ENCODE peak calls at places on chromosomes 12 and 14, in four cellular contexts. One of them, this sample, is unnamed.

GRCh38 chr14:76862546-76863282 is 36.5 kb downstream of the LRRC74A start:
- DNase-seq in stomach: no peak
- DNase-seq in psoas muscle: no peak
- DNase-seq in breast epithelium: no peak
- DNase-seq in this sample: no peak

GRCh38 chr12:132275110-132275531 is 54.3 kb downstream of the GALNT9 start:
- DNase-seq in breast epithelium: no peak
- DNase-seq in stomach: peak
- DNase-seq in psoas muscle: no peak
- DNase-seq in this sample: no peak

GRCh38 chr14:60488175-60488574 is 2.3 kb upstream of the C14orf39 start:
- DNase-seq in psoas muscle: no peak
- DNase-seq in breast epithelium: no peak
- DNase-seq in stomach: no peak
- DNase-seq in this sample: no peak

GRCh38 chr12:108621161-108621560 is 12.5 kb downstream of the SELPLG start:
- DNase-seq in psoas muscle: no peak
- DNase-seq in stomach: no peak
- DNase-seq in breast epithelium: no peak
- DNase-seq in this sample: no peak

GRCh38 chr14:94043111-94043755 is 17.1 kb downstream of the OTUB2 start:
- DNase-seq in psoas muscle: no peak
- DNase-seq in breast epithelium: no peak
- DNase-seq in stomach: no peak
- DNase-seq in this sample: no peak

GRCh38 chr12:62434504-62435336 is 31.9 kb upstream of the MON2 start:
- DNase-seq in psoas muscle: no peak
- DNase-seq in breast epithelium: no peak
- DNase-seq in stomach: peak
- DNase-seq in this sample: no peak

GRCh38 chr14:104747876-104748275 is 5.1 kb upstream of the SIVA1 start:
- DNase-seq in psoas muscle: no peak
- DNase-seq in breast epithelium: no peak
- DNase-seq in stomach: no peak
- DNase-seq in this sample: no peak

GRCh38 chr12:49367381-49368239 is at the start of gene SPATS2:
- DNase-seq in breast epithelium: peak
- DNase-seq in stomach: no peak
- DNase-seq in psoas muscle: peak
- DNase-seq in this sample: no peak

GRCh38 chr14:77406718-77407117 is 16.6 kb downstream of the NOXRED1 start:
- DNase-seq in breast epithelium: no peak
- DNase-seq in psoas muscle: no peak
- DNase-seq in stomach: no peak
- DNase-seq in this sample: no peak

GRCh38 chr12:75404231-75404630 is 13.3 kb downstream of the GLIPR1L2 start:
- DNase-seq in psoas muscle: no peak
- DNase-seq in breast epithelium: no peak
- DNase-seq in stomach: no peak
- DNase-seq in this sample: no peak

GRCh38 chr14:100775831-100776591 is 49.3 kb downstream of the DLK1 start:
- DNase-seq in psoas muscle: no peak
- DNase-seq in breast epithelium: peak
- DNase-seq in stomach: peak
- DNase-seq in this sample: no peak

GRCh38 chr12:80707830-80708534 is 548 bp downstream of the MYF6 start:
- DNase-seq in stomach: no peak
- DNase-seq in breast epithelium: no peak
- DNase-seq in psoas muscle: peak
- DNase-seq in this sample: no peak

GRCh38 chr14:29865299-29865698 is 62.3 kb downstream of the PRKD1 start:
- DNase-seq in stomach: no peak
- DNase-seq in breast epithelium: no peak
- DNase-seq in psoas muscle: no peak
- DNase-seq in this sample: no peak

GRCh38 chr12:28032811-28033537 is 60.4 kb upstream of the PTHLH start:
- DNase-seq in breast epithelium: no peak
- DNase-seq in stomach: no peak
- DNase-seq in psoas muscle: no peak
- DNase-seq in this sample: no peak

GRCh38 chr12:124898200-124898950 is 16.1 kb downstream of the UBC start:
- DNase-seq in psoas muscle: no peak
- DNase-seq in breast epithelium: no peak
- DNase-seq in stomach: peak
- DNase-seq in this sample: peak

GRCh38 chr12:129871991-129872969 is 31.5 kb downstream of the TMEM132D start:
- DNase-seq in breast epithelium: no peak
- DNase-seq in psoas muscle: no peak
- DNase-seq in stomach: no peak
- DNase-seq in this sample: no peak

GRCh38 chr12:104825408-104825807 is 132.7 kb downstream of the SLC41A2 start:
- DNase-seq in psoas muscle: no peak
- DNase-seq in breast epithelium: no peak
- DNase-seq in stomach: no peak
- DNase-seq in this sample: no peak

GRCh38 chr12:19665105-19665900 is 226.0 kb downstream of the AEBP2 start:
- DNase-seq in breast epithelium: no peak
- DNase-seq in stomach: no peak
- DNase-seq in psoas muscle: no peak
- DNase-seq in this sample: no peak

GRCh38 chr14:91912035-91912434 is 35.5 kb downstream of the FBLN5 start:
- DNase-seq in stomach: no peak
- DNase-seq in breast epithelium: no peak
- DNase-seq in psoas muscle: no peak
- DNase-seq in this sample: no peak

GRCh38 chr12:109709401-109710278 is 4.0 kb upstream of the FAM222A start:
- DNase-seq in psoas muscle: no peak
- DNase-seq in stomach: no peak
- DNase-seq in breast epithelium: no peak
- DNase-seq in this sample: no peak
- H3K27ac ChIP-seq in psoas muscle: no peak
- H3K27ac ChIP-seq in stomach: no peak
- H3K27ac ChIP-seq in breast epithelium: peak
- H3K27ac ChIP-seq in this sample: no peak

GRCh38 chr14:24309538-24310386 is at the start of gene LTB4R2:
- DNase-seq in breast epithelium: no peak
- DNase-seq in stomach: no peak
- DNase-seq in psoas muscle: no peak
- DNase-seq in this sample: no peak
- H3K27ac ChIP-seq in breast epithelium: peak
- H3K27ac ChIP-seq in stomach: peak
- H3K27ac ChIP-seq in psoas muscle: peak
- H3K27ac ChIP-seq in this sample: peak

GRCh38 chr12:122406701-122407154 is 15.7 kb downstream of the CLIP1 start:
- DNase-seq in stomach: no peak
- DNase-seq in psoas muscle: no peak
- DNase-seq in breast epithelium: no peak
- DNase-seq in this sample: no peak
- H3K27ac ChIP-seq in stomach: peak
- H3K27ac ChIP-seq in psoas muscle: peak
- H3K27ac ChIP-seq in breast epithelium: no peak
- H3K27ac ChIP-seq in this sample: no peak

GRCh38 chr12:32134144-32134888 is 27.7 kb downstream of the BICD1 start:
- DNase-seq in stomach: no peak
- DNase-seq in breast epithelium: no peak
- DNase-seq in psoas muscle: no peak
- DNase-seq in this sample: no peak
- H3K27ac ChIP-seq in stomach: peak
- H3K27ac ChIP-seq in breast epithelium: peak
- H3K27ac ChIP-seq in psoas muscle: no peak
- H3K27ac ChIP-seq in this sample: peak

GRCh38 chr12:43095669-43096068 is 456.3 kb downstream of the ADAMTS20 start:
- DNase-seq in stomach: no peak
- DNase-seq in breast epithelium: no peak
- DNase-seq in psoas muscle: no peak
- DNase-seq in this sample: no peak
- H3K27ac ChIP-seq in stomach: no peak
- H3K27ac ChIP-seq in breast epithelium: no peak
- H3K27ac ChIP-seq in psoas muscle: no peak
- H3K27ac ChIP-seq in this sample: no peak

GRCh38 chr12:11578461-11578993 is 70.9 kb upstream of the ETV6 start:
- DNase-seq in breast epithelium: no peak
- DNase-seq in psoas muscle: no peak
- DNase-seq in stomach: no peak
- DNase-seq in this sample: no peak

GRCh38 chr12:11577658-11578260 is 71.7 kb upstream of the ETV6 start:
- DNase-seq in psoas muscle: no peak
- DNase-seq in breast epithelium: no peak
- DNase-seq in stomach: no peak
- DNase-seq in this sample: no peak

GRCh38 chr12:11581179-11581755 is 68.2 kb upstream of the ETV6 start:
- DNase-seq in stomach: peak
- DNase-seq in psoas muscle: peak
- DNase-seq in breast epithelium: peak
- DNase-seq in this sample: no peak

GRCh38 chr12:11584213-11584855 is 65.1 kb upstream of the ETV6 start:
- DNase-seq in stomach: no peak
- DNase-seq in breast epithelium: no peak
- DNase-seq in psoas muscle: no peak
- DNase-seq in this sample: no peak

GRCh38 chr12:11580125-11580751 is 69.2 kb upstream of the ETV6 start:
- DNase-seq in breast epithelium: no peak
- DNase-seq in stomach: peak
- DNase-seq in psoas muscle: no peak
- DNase-seq in this sample: no peak
- H3K27ac ChIP-seq in breast epithelium: peak
- H3K27ac ChIP-seq in stomach: no peak
- H3K27ac ChIP-seq in psoas muscle: no peak
- H3K27ac ChIP-seq in this sample: no peak

This sample was measured in substantia nigra.